ENCODE peak calls at places on chromosomes 16 and 17, in four cellular contexts. D is colonic mucosa, P is IMR-90, F is endodermal cell. X is an unnamed sample.

GRCh38 chr17:67575325-67575724 is 142.4 kb upstream of the NOL11 start:
- DNase-seq in P (no peak), F (no peak), D (no peak), X (no peak)

GRCh38 chr16:81610144-81610842 is 165.7 kb downstream of the CMIP start:
- DNase-seq in D (peak; percentile 52), F (no peak), P (peak; percentile 84), X (peak; percentile 80)

GRCh38 chr16:10740000-10740844 is 3.4 kb upstream of the NUBP1 start:
- DNase-seq in P (no peak), D (no peak), F (no peak), X (no peak)

GRCh38 chr17:68455756-68456528 is 1.4 kb downstream of the WIPI1 start:
- DNase-seq in P (peak; percentile 89), F (no peak), D (no peak), X (peak; percentile 94)

GRCh38 chr17:36611345-36612072 is 10.1 kb downstream of the MRM1 start:
- DNase-seq in F (no peak), P (peak; percentile 85), D (no peak), X (peak; percentile 69)

GRCh38 chr16:72530434-72530833 is 358.5 kb upstream of the PMFBP1 start:
- DNase-seq in P (peak; percentile 75), F (no peak), D (no peak), X (peak; percentile 47)

GRCh38 chr17:40536731-40537171 is 28.5 kb downstream of the CCR7 start:
- DNase-seq in F (no peak), D (no peak), P (peak; percentile 75), X (peak; percentile 78)

GRCh38 chr17:38674013-38674748 is 576 bp downstream of the EPOP start:
- DNase-seq in P (no peak), D (no peak), F (peak; percentile 83), X (no peak)

GRCh38 chr16:86575754-86576557 is 2.4 kb upstream of the FOXL1 start:
- DNase-seq in D (peak; percentile 79), P (peak; percentile 97), F (peak; percentile 98), X (peak; percentile 53)

GRCh38 chr16:11619327-11619851 is 32.7 kb upstream of the LITAF start:
- DNase-seq in F (no peak), D (no peak), P (no peak), X (no peak)

GRCh38 chr17:48462946-48463345 is 32.9 kb upstream of the SKAP1 start:
- DNase-seq in F (no peak), D (no peak), P (no peak), X (no peak)

GRCh38 chr17:78000351-78000750 is 41.8 kb downstream of the TNRC6C start:
- DNase-seq in P (peak; percentile 60), F (no peak), D (no peak), X (peak; percentile 56)

GRCh38 chr17:48048321-48049140 is at the start of gene NFE2L1:
- DNase-seq in F (peak; percentile 98), D (peak; percentile 94), P (peak; percentile 90), X (peak; percentile 96)

GRCh38 chr16:53769787-53770186 is 65.8 kb downstream of the FTO start:
- DNase-seq in P (no peak), F (no peak), D (no peak), X (no peak)

GRCh38 chr16:4327782-4328579 is 12.1 kb downstream of the GLIS2 start:
- DNase-seq in D (peak; percentile 73), P (peak; percentile 69), F (peak; percentile 95), X (peak; percentile 87)

GRCh38 chr16:11079657-11080187 is 135.4 kb downstream of the CLEC16A start:
- DNase-seq in F (no peak), D (no peak), P (peak; percentile 98), X (peak; percentile 86)

GRCh38 chr17:79792984-79793923 is 3.6 kb downstream of the CBX8 start:
- DNase-seq in F (peak; percentile 79), P (peak; percentile 92), D (no peak), X (peak; percentile 94)

GRCh38 chr17:78966906-78967600 is 12.7 kb downstream of the LGALS3BP start:
- DNase-seq in D (no peak), F (no peak), P (no peak), X (no peak)

GRCh38 chr17:57413848-57414651 is 157.7 kb downstream of the MSI2 start:
- DNase-seq in F (no peak), D (peak; percentile 82), P (no peak), X (no peak)

GRCh38 chr16:19717319-19717718 is 708 bp downstream of the KNOP1 start:
- DNase-seq in P (peak; percentile 8), D (no peak), F (no peak), X (no peak)

GRCh38 chr16:3576211-3576610 is 992 bp downstream of the NLRC3 start:
- DNase-seq in F (no peak), D (no peak), P (no peak), X (no peak)

GRCh38 chr17:1707107-1707506 is 3.1 kb downstream of the TLCD2 start:
- DNase-seq in F (no peak), D (no peak), P (no peak), X (no peak)

GRCh38 chr16:83187404-83187803 is 560.6 kb downstream of the CDH13 start:
- DNase-seq in D (no peak), F (no peak), P (peak; percentile 89), X (peak; percentile 65)

GRCh38 chr16:27286446-27286845 is 17.9 kb upstream of the NSMCE1 start:
- DNase-seq in D (no peak), F (no peak), P (peak; percentile 97), X (peak; percentile 72)

GRCh38 chr17:6043405-6043804 is 26.8 kb upstream of the WSCD1 start:
- DNase-seq in P (no peak), F (no peak), D (no peak), X (no peak)

GRCh38 chr17:50270430-50271172 is 3.7 kb upstream of the TMEM92 start:
- DNase-seq in P (peak; percentile 81), D (peak; percentile 41), F (no peak), X (peak; percentile 72)

GRCh38 chr16:26019406-26019805 is 327.6 kb downstream of the HS3ST4 start:
- DNase-seq in P (no peak), D (no peak), F (no peak), X (no peak)

GRCh38 chr17:68346448-68346847 is 55.2 kb downstream of the ARSG start:
- DNase-seq in P (no peak), D (peak; percentile 28), F (no peak), X (no peak)

GRCh38 chr16:70341600-70341999 is 5.1 kb upstream of the DDX19A start:
- DNase-seq in P (no peak), D (no peak), F (peak; percentile 45), X (no peak)

GRCh38 chr17:51645056-51645455 is 384.7 kb downstream of the UTP18 start:
- DNase-seq in F (no peak), P (no peak), D (no peak), X (no peak)

GRCh38 chr17:65204001-65204400 is 66.8 kb downstream of the RGS9 start:
- DNase-seq in D (no peak), P (no peak), F (no peak), X (no peak)

GRCh38 chr16:79429276-79430128 is 171.0 kb downstream of the MAF start:
- DNase-seq in F (no peak), P (no peak), D (no peak), X (no peak)

GRCh38 chr16:55700067-55700466 is 44.3 kb downstream of the SLC6A2 start:
- DNase-seq in F (no peak), P (no peak), D (no peak), X (no peak)

GRCh38 chr17:76869878-76870714 is 1.9 kb downstream of the MGAT5B start:
- DNase-seq in F (peak; percentile 93), D (no peak), P (peak; percentile 12), X (peak; percentile 10)
- H3K4me3 ChIP-seq in F (no peak overlapping the region), D (no peak overlapping the region), P (no peak overlapping the region), X (no peak overlapping the region)

GRCh38 chr17:59848385-59848668 is 44.4 kb downstream of the TUBD1 start:
- DNase-seq in P (no peak), F (no peak), D (peak; percentile 35), X (no peak)

GRCh38 chr17:59842901-59843652 is 49.7 kb downstream of the TUBD1 start:
- DNase-seq in P (peak; percentile 97), D (peak; percentile 76), F (peak; percentile 68), X (peak; percentile 89)

GRCh38 chr17:59845595-59846390 is 47.0 kb downstream of the TUBD1 start:
- DNase-seq in F (peak; percentile 70), P (peak; percentile 89), D (peak; percentile 89), X (peak; percentile 65)

GRCh38 chr17:59846391-59847165 is 46.2 kb downstream of the TUBD1 start:
- DNase-seq in D (peak; percentile 60), F (peak; percentile 69), P (peak; percentile 94), X (peak; percentile 66)

GRCh38 chr17:59844884-59845594 is 47.7 kb downstream of the TUBD1 start:
- DNase-seq in F (no peak), P (peak; percentile 70), D (no peak), X (peak; percentile 47)
- H3K4me1 ChIP-seq in F (no peaks in the 10 kb centered on the region), P (peaks cover 16% of the 10 kb centered on the region), D (peaks cover 31% of the 10 kb centered on the region), X (peaks cover 49% of the 10 kb centered on the region)

GRCh38 chr16:30416624-30417298 is 9.4 kb downstream of the ZNF771 start:
- DNase-seq in F (no peak), P (no peak), D (no peak), X (no peak)
- H3K9ac ChIP-seq in F (no peak overlapping the region), P (no peak overlapping the region), D (peak overlapping the region; percentile 84), X (peak overlapping the region; percentile 81)

DNA sequence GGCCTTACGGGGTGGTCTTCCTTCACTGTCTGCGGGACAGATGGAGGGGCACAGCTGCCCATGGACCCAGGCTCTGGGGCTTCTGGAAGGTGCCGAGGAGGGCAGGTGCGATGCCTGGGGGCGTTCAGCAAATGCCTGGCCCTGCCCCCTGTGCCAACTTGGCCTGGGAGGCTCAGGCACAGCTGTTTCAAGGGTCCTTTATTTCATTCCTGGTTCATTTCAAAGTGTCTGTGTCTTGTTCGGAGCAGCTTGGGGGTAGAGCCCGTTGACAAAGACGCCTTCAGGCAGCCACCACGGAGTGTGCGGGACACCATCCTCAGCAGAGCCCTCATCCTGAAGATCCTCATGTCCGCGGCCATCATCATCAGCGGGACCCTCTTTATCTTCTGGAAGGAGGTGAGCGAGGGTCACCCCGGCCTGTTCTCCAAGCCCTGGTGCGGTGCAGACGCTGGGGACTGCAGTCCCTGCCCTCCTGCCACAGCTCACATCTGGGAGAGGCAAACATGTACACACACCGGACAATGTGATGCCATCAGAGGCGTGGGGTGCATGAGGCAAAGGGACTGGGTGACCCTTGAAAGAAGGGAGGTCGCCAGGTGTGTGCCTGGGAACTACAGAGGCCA is 43.9 kb downstream of the MEAK7 start:
- DNase-seq in D (no peak), P (no peak), F (peak; percentile 26), X (no peak)
- H3K4me3 ChIP-seq in D (no peak overlapping the region), P (no peak overlapping the region), F (no peak overlapping the region), X (no peak overlapping the region)

GRCh38 chr16:80602894-80603293 is 62.1 kb downstream of the DYNLRB2 start:
- DNase-seq in F (no peak), P (peak; percentile 6), D (no peak), X (no peak)
- H3K4me1 ChIP-seq in F (peaks cover 7% of the 10 kb centered on the region), P (no peaks in the 10 kb centered on the region), D (no peaks in the 10 kb centered on the region), X (peaks cover 8% of the 10 kb centered on the region)

GRCh38 chr16:16788004-16788403 is 409.1 kb downstream of the NPIPA7 start:
- DNase-seq in F (no peak), D (no peak), P (no peak), X (no peak)

GRCh38 chr16:16790597-16790996 is 411.7 kb downstream of the NPIPA7 start:
- DNase-seq in P (no peak), D (no peak), F (no peak), X (no peak)

DNA sequence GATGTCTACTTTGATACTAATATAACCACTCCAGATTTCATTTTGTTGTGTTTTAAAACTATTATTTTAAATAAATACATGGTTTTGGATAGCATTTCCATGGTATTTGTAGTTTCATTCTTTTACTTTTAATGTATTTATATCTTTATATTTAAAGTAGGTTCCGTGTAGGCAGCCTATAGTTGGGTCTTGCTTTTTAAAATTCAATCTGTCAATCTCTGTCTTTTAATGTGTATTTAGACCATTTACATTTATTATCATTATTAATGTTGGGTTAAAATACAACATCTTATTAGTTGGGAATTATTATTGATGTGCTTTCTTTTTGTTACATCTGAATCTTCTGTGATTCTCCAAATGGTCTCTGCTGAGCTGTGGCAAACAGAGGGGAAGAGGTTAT is 412.1 kb downstream of the NPIPA7 start:
- DNase-seq in D (no peak), F (no peak), P (no peak), X (no peak)
- H3K9ac ChIP-seq in D (no peak overlapping the region), F (no peak overlapping the region), P (no peak overlapping the region), X (no peak overlapping the region)

X was measured in adipocyte.